ENCODE peak calls at places on chromosome 9, in four cellular contexts. One of them, this sample, is unnamed. For H3K4me1, the result is how much of the 10 kb centered on the place peaks cover.

GRCh38 chr9:131733601-131734061 is 6.2 kb downstream of the RAPGEF1 start:
- DNase-seq in A673: peak
- DNase-seq in mesendoderm: peak
- DNase-seq in PC-3: peak
- DNase-seq in this sample: peak

GRCh38 chr9:3436629-3437028 is 89.2 kb downstream of the RFX3 start:
- DNase-seq in mesendoderm: peak
- DNase-seq in A673: peak
- DNase-seq in PC-3: no peak
- DNase-seq in this sample: no peak

GRCh38 chr9:3498691-3499090 is 27.1 kb downstream of the RFX3 start:
- DNase-seq in A673: peak
- DNase-seq in PC-3: no peak
- DNase-seq in mesendoderm: peak
- DNase-seq in this sample: no peak

GRCh38 chr9:69131682-69132081 is 42.4 kb upstream of the TJP2 start:
- DNase-seq in PC-3: peak
- DNase-seq in A673: no peak
- DNase-seq in mesendoderm: no peak
- DNase-seq in this sample: peak

GRCh38 chr9:107749787-107750444 is 260.3 kb upstream of the KLF4 start:
- DNase-seq in mesendoderm: peak
- DNase-seq in A673: peak
- DNase-seq in PC-3: peak
- DNase-seq in this sample: peak

GRCh38 chr9:99090366-99091130 is 14.4 kb upstream of the TGFBR1 start:
- DNase-seq in A673: no peak
- DNase-seq in mesendoderm: no peak
- DNase-seq in PC-3: no peak
- DNase-seq in this sample: no peak

GRCh38 chr9:2466703-2467102 is 154.9 kb upstream of the VLDLR start:
- DNase-seq in A673: no peak
- DNase-seq in mesendoderm: no peak
- DNase-seq in PC-3: peak
- DNase-seq in this sample: no peak

GRCh38 chr9:91089405-91090131 is 272.1 kb downstream of the AUH start:
- DNase-seq in mesendoderm: peak
- DNase-seq in PC-3: peak
- DNase-seq in A673: peak
- DNase-seq in this sample: peak

GRCh38 chr9:84136119-84136868 is 155.7 kb downstream of the RMI1 start:
- DNase-seq in A673: no peak
- DNase-seq in PC-3: peak
- DNase-seq in mesendoderm: peak
- DNase-seq in this sample: no peak

GRCh38 chr9:7668541-7668940 is 131.0 kb downstream of the DMAC1 start:
- DNase-seq in PC-3: no peak
- DNase-seq in A673: no peak
- DNase-seq in mesendoderm: no peak
- DNase-seq in this sample: no peak

GRCh38 chr9:112556497-112557085 is 70.0 kb downstream of the KIAA1958 start:
- DNase-seq in mesendoderm: no peak
- DNase-seq in PC-3: peak
- DNase-seq in A673: no peak
- DNase-seq in this sample: no peak

GRCh38 chr9:86041331-86041741 is 58.0 kb downstream of the GOLM1 start:
- DNase-seq in A673: no peak
- DNase-seq in PC-3: no peak
- DNase-seq in mesendoderm: no peak
- DNase-seq in this sample: no peak
- H3K27ac ChIP-seq in A673: no peak
- H3K27ac ChIP-seq in PC-3: no peak
- H3K27ac ChIP-seq in mesendoderm: no peak
- H3K27ac ChIP-seq in this sample: peak

GRCh38 chr9:136118367-136119258 is at the start of gene TMEM250:
- DNase-seq in mesendoderm: peak
- DNase-seq in PC-3: peak
- DNase-seq in A673: peak
- DNase-seq in this sample: peak
- H3K4me1 ChIP-seq in mesendoderm: under half
- H3K4me1 ChIP-seq in PC-3: under half
- H3K4me1 ChIP-seq in A673: under half
- H3K4me1 ChIP-seq in this sample: under half

DNA sequence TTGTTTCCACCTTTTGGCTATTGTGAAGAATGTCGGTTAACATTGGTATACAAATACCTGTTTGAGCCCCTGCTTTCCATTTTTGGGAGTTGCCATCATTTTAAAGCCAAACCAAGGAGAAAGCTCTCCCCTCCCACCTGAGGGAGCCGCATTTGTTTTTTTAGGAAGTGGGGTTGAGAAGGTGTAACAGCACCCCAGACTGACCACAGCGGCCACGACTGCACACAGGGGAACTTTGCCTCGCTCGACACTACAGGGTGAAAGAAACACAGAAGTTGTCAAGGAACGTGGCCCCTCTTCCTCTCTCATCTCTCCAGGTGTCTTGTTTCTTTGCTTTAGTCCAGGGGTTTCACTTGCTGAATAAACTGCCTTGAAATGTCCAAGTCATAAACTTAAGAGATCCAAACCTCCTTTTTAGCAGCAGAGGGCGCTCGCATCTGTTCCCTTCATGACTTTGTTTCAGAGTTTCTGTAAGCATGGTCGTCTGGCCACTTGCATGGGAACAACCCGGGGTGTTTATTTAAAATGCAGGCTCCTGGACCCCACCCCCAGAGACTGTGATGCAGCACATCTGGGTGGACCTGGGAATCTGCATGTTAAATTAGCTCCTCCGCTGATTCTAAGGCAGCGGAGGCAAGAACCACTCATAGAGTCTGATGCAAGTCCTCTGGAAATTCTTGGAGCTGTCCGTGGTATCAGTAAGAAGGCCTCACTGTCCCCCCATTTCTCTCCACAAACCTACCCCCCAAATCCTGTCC is 2.1 kb upstream of the TTLL11 start:
- DNase-seq in A673: peak
- DNase-seq in mesendoderm: peak
- DNase-seq in PC-3: peak
- DNase-seq in this sample: peak
- H3K4me3 ChIP-seq in A673: no peak
- H3K4me3 ChIP-seq in mesendoderm: no peak
- H3K4me3 ChIP-seq in PC-3: peak
- H3K4me3 ChIP-seq in this sample: no peak

GRCh38 chr9:104906441-104907277 is 21.3 kb downstream of the ABCA1 start:
- DNase-seq in PC-3: peak
- DNase-seq in mesendoderm: no peak
- DNase-seq in A673: no peak
- DNase-seq in this sample: peak

GRCh38 chr9:104905153-104905901 is 22.6 kb downstream of the ABCA1 start:
- DNase-seq in A673: no peak
- DNase-seq in PC-3: no peak
- DNase-seq in mesendoderm: no peak
- DNase-seq in this sample: no peak

GRCh38 chr9:104907278-104907951 is 20.5 kb downstream of the ABCA1 start:
- DNase-seq in mesendoderm: no peak
- DNase-seq in PC-3: peak
- DNase-seq in A673: no peak
- DNase-seq in this sample: no peak

GRCh38 chr9:104903609-104904008 is 24.3 kb downstream of the ABCA1 start:
- DNase-seq in A673: no peak
- DNase-seq in PC-3: no peak
- DNase-seq in mesendoderm: peak
- DNase-seq in this sample: no peak

GRCh38 chr9:104905931-104906330 is 22.0 kb downstream of the ABCA1 start:
- DNase-seq in A673: no peak
- DNase-seq in mesendoderm: no peak
- DNase-seq in PC-3: no peak
- DNase-seq in this sample: no peak
- H3K27ac ChIP-seq in A673: no peak
- H3K27ac ChIP-seq in mesendoderm: no peak
- H3K27ac ChIP-seq in PC-3: no peak
- H3K27ac ChIP-seq in this sample: no peak

GRCh38 chr9:129143461-129143927 is 32.3 kb downstream of the PTPA start:
- DNase-seq in mesendoderm: peak
- DNase-seq in PC-3: no peak
- DNase-seq in A673: no peak
- DNase-seq in this sample: peak

GRCh38 chr9:129146441-129146933 is 31.6 kb downstream of the IER5L start:
- DNase-seq in mesendoderm: peak
- DNase-seq in A673: no peak
- DNase-seq in PC-3: no peak
- DNase-seq in this sample: no peak

GRCh38 chr9:129148463-129149204 is 29.4 kb downstream of the IER5L start:
- DNase-seq in A673: no peak
- DNase-seq in mesendoderm: no peak
- DNase-seq in PC-3: no peak
- DNase-seq in this sample: no peak

GRCh38 chr9:129145316-129145715 is 32.7 kb downstream of the IER5L start:
- DNase-seq in A673: no peak
- DNase-seq in mesendoderm: no peak
- DNase-seq in PC-3: no peak
- DNase-seq in this sample: no peak

DNA sequence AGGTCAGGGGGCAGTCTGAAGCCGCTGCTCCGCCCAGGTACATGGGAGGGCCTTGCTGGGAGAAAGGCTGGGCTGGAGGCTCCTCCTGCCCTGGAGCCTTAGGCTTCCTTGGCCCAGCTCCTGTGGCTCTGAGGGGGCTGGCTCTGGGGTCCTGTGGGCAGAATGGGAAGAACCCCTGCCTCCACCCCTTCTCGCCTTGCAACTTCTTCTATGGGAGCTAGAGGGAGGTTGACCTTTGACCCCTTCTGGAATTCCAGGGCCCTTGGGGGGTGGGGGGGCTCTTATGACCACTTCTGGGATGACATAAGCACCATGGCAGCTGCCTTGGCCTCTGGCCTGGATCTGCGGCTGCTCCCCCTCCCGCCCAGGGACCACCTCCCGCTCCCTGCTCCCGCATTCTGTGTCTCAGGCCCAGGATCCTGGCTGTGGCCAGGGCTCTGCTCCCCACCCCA is 32.2 kb downstream of the IER5L start:
- DNase-seq in PC-3: no peak
- DNase-seq in mesendoderm: peak
- DNase-seq in A673: no peak
- DNase-seq in this sample: no peak
- H3K4me1 ChIP-seq in PC-3: under half
- H3K4me1 ChIP-seq in mesendoderm: under half
- H3K4me1 ChIP-seq in A673: under half
- H3K4me1 ChIP-seq in this sample: under half

GRCh38 chr9:87214991-87215390 is 267.7 kb upstream of the GAS1 start:
- DNase-seq in PC-3: no peak
- DNase-seq in A673: no peak
- DNase-seq in mesendoderm: no peak
- DNase-seq in this sample: no peak
- H3K4me3 ChIP-seq in PC-3: no peak
- H3K4me3 ChIP-seq in A673: no peak
- H3K4me3 ChIP-seq in mesendoderm: no peak
- H3K4me3 ChIP-seq in this sample: no peak

GRCh38 chr9:21684231-21684630 is 118.2 kb upstream of the MTAP start:
- DNase-seq in mesendoderm: no peak
- DNase-seq in A673: no peak
- DNase-seq in PC-3: no peak
- DNase-seq in this sample: no peak
- H3K27ac ChIP-seq in mesendoderm: no peak
- H3K27ac ChIP-seq in A673: no peak
- H3K27ac ChIP-seq in PC-3: peak
- H3K27ac ChIP-seq in this sample: no peak

GRCh38 chr9:94867842-94868312 is 141.4 kb downstream of the AOPEP start:
- DNase-seq in A673: no peak
- DNase-seq in PC-3: peak
- DNase-seq in mesendoderm: no peak
- DNase-seq in this sample: no peak

GRCh38 chr9:94865599-94866456 is 139.3 kb downstream of the AOPEP start:
- DNase-seq in PC-3: no peak
- DNase-seq in mesendoderm: no peak
- DNase-seq in A673: peak
- DNase-seq in this sample: no peak

GRCh38 chr9:94867281-94867841 is 140.9 kb downstream of the AOPEP start:
- DNase-seq in PC-3: peak
- DNase-seq in A673: peak
- DNase-seq in mesendoderm: peak
- DNase-seq in this sample: peak

GRCh38 chr9:94868462-94868861 is 142.0 kb downstream of the AOPEP start:
- DNase-seq in A673: no peak
- DNase-seq in mesendoderm: no peak
- DNase-seq in PC-3: no peak
- DNase-seq in this sample: no peak

DNA sequence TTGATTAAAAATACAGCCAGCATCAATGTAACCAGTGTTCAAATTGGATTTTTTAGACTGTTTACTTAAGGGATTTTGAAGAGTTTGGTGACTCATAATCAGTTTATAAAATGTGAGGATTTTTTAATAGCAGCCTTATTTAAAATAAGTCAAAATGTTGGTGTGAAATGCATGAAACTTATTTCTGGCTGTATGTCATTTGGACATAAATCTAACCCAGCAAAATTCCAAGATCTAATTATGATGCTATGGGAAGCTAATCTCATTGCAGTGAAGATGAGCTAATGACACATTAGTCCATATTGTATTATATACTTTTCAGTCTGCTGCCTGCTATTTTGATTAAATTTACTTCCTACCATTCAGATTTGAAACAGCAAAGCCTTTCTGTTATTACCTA is 140.3 kb downstream of the AOPEP start:
- DNase-seq in mesendoderm: no peak
- DNase-seq in A673: peak
- DNase-seq in PC-3: no peak
- DNase-seq in this sample: no peak
- H3K4me1 ChIP-seq in mesendoderm: under half
- H3K4me1 ChIP-seq in A673: half or more
- H3K4me1 ChIP-seq in PC-3: half or more
- H3K4me1 ChIP-seq in this sample: under half

GRCh38 chr9:136719212-136719880 is 7.0 kb downstream of the DIPK1B start:
- DNase-seq in A673: no peak
- DNase-seq in mesendoderm: no peak
- DNase-seq in PC-3: no peak
- DNase-seq in this sample: peak
- H3K4me3 ChIP-seq in A673: no peak
- H3K4me3 ChIP-seq in mesendoderm: no peak
- H3K4me3 ChIP-seq in PC-3: no peak
- H3K4me3 ChIP-seq in this sample: no peak

This sample was measured in body of pancreas.